ENCODE peak calls at places on chromosomes 3 and 15, in ten cellular contexts. T is activated CD4-positive, alpha-beta T cell treated with anti-CD3 and anti-CD28 coated beads for 48 hours; O is activated T-cell treated with anti-CD3 and anti-CD28 coated beads for 1 hour; P is bronchial epithelial cell; H is left colon; Z is lung; G is GM12864; A is MG63; M is left cardiac atrium; Q is stimulated activated CD8-positive, alpha-beta memory T cell treated with anti-CD3 and anti-CD28 coated beads, Interleukin-15, amount 100 ng/mL, for 4 hours. C is an unnamed sample.

GRCh38 chr3:94173667-94174434 is 111.0 kb downstream of the NSUN3 start:
- DNase-seq in Q (no peak), M (no peak), O (no peak), Z (no peak), G (no peak), T (no peak), A (no peak), H (no peak), P (peak), C (no peak)

GRCh38 chr3:94564247-94564646 is 501.4 kb downstream of the NSUN3 start:
- DNase-seq in Q (no peak), T (no peak), A (no peak), H (no peak), O (no peak), M (no peak), Z (no peak), G (no peak), P (no peak), C (no peak)

GRCh38 chr15:31227954-31228542 is 98.6 kb upstream of the KLF13 start:
- DNase-seq in T (no peak), P (no peak), G (no peak), Q (no peak), H (no peak), M (no peak), A (no peak), Z (no peak), O (no peak), C (no peak)

GRCh38 chr3:161851941-161852566 is 355.4 kb downstream of the OTOL1 start:
- DNase-seq in M (no peak), A (peak), H (peak), P (peak), G (peak), Z (peak), Q (no peak), T (peak), O (no peak), C (no peak)

GRCh38 chr3:46871222-46871621 is 6.3 kb upstream of the PTH1R start:
- DNase-seq in G (no peak), Q (no peak), P (no peak), Z (no peak), M (peak), H (no peak), O (no peak), T (no peak), A (no peak), C (no peak)

GRCh38 chr3:192892981-192893827 is 24.5 kb downstream of the MB21D2 start:
- DNase-seq in G (peak), T (peak), Q (no peak), M (peak), H (peak), Z (peak), O (peak), A (peak), P (peak), C (no peak)

GRCh38 chr15:98853161-98853560 is 154.4 kb downstream of the PGPEP1L start:
- DNase-seq in P (peak), A (peak), Q (peak), H (peak), M (peak), O (peak), G (peak), Z (peak), T (peak), C (peak)

GRCh38 chr3:55591893-55592292 is 104.8 kb upstream of the WNT5A start:
- DNase-seq in G (no peak), M (no peak), T (no peak), A (no peak), Z (no peak), H (no peak), P (peak), O (no peak), Q (no peak), C (peak)

GRCh38 chr3:120625199-120625598 is 29.1 kb downstream of the NDUFB4 start:
- DNase-seq in H (no peak), Z (no peak), T (no peak), M (no peak), Q (no peak), O (no peak), A (peak), G (no peak), P (no peak), C (no peak)

GRCh38 chr3:134260984-134261383 is 10.3 kb upstream of the RYK start:
- DNase-seq in A (no peak), O (no peak), H (no peak), Z (no peak), P (peak), Q (no peak), T (no peak), G (no peak), M (no peak), C (no peak)

GRCh38 chr3:152021951-152022461 is 148.6 kb downstream of the SUCNR1 start:
- DNase-seq in M (no peak), Q (no peak), H (no peak), G (no peak), P (peak), Z (peak), T (peak), A (peak), O (no peak), C (no peak)

GRCh38 chr3:73848173-73848751 is 223.5 kb upstream of the PDZRN3 start:
- DNase-seq in P (peak), O (no peak), H (no peak), A (no peak), Z (no peak), G (no peak), Q (no peak), M (no peak), T (no peak), C (no peak)

GRCh38 chr3:186427627-186428026 is 65.6 kb upstream of the DGKG start:
- DNase-seq in T (no peak), Z (no peak), P (no peak), H (no peak), M (no peak), A (no peak), Q (no peak), G (no peak), O (no peak), C (no peak)

GRCh38 chr15:60339236-60339635 is 58.5 kb downstream of the ANXA2 start:
- DNase-seq in Q (no peak), P (no peak), T (no peak), O (no peak), A (no peak), Z (no peak), G (no peak), M (no peak), H (no peak), C (no peak)

GRCh38 chr3:125683067-125683844 is 88.0 kb upstream of the OSBPL11 start:
- DNase-seq in T (no peak), M (peak), Z (no peak), H (peak), A (no peak), P (no peak), O (no peak), G (no peak), Q (no peak), C (peak)

GRCh38 chr3:156751461-156752025 is 74.6 kb upstream of the LEKR1 start:
- DNase-seq in P (no peak), M (peak), A (peak), T (no peak), H (no peak), Q (no peak), O (no peak), G (no peak), Z (no peak), C (no peak)

GRCh38 chr15:83578706-83579105 is 75.2 kb upstream of the ADAMTSL3 start:
- DNase-seq in Z (no peak), O (no peak), P (no peak), T (no peak), A (no peak), H (no peak), G (no peak), M (no peak), Q (no peak), C (no peak)

GRCh38 chr3:11154036-11154952 is at the start of gene HRH1:
- DNase-seq in G (no peak), H (no peak), A (peak), Z (no peak), P (no peak), M (peak), T (peak), O (no peak), Q (no peak), C (peak)

GRCh38 chr15:100718075-100718980 is 115.9 kb downstream of the ASB7 start:
- DNase-seq in H (no peak), P (no peak), Q (no peak), A (no peak), T (no peak), O (no peak), M (no peak), G (no peak), Z (peak), C (no peak)

GRCh38 chr15:46266691-46267090 is 631.9 kb downstream of the SQOR start:
- DNase-seq in Q (no peak), Z (no peak), T (no peak), P (no peak), H (no peak), G (no peak), M (no peak), O (no peak), A (no peak), C (no peak)

GRCh38 chr15:27418729-27419128 is 447.7 kb downstream of the GABRG3 start:
- DNase-seq in H (no peak), Q (no peak), M (no peak), Z (no peak), G (no peak), P (no peak), T (no peak), A (no peak), O (no peak), C (no peak)

GRCh38 chr3:94004301-94004910 is 24.0 kb downstream of the STX19 start:
- DNase-seq in G (peak), A (no peak), H (no peak), P (peak), M (no peak), T (no peak), O (no peak), Z (no peak), Q (no peak), C (no peak)

GRCh38 chr3:184582583-184582982 is 21.0 kb downstream of the EPHB3 start:
- DNase-seq in M (peak), G (no peak), P (no peak), Q (no peak), Z (no peak), A (no peak), T (no peak), O (no peak), H (peak), C (no peak)

GRCh38 chr3:12722205-12722604 is 36.9 kb downstream of the TMEM40 start:
- DNase-seq in H (no peak), P (no peak), M (no peak), G (no peak), T (no peak), A (no peak), O (no peak), Z (no peak), Q (no peak), C (no peak)

GRCh38 chr3:63753567-63753966 is 65.5 kb upstream of the C3orf49 start:
- DNase-seq in Q (no peak), A (no peak), H (no peak), Z (no peak), P (peak), T (no peak), G (no peak), M (no peak), O (no peak), C (no peak)